ENCODE peak calls at places on chromosomes 6 and 20, in nine cellular contexts. R, L, U, X, O, W, Z, I and A are unnamed samples.

GRCh38 chr6:135149376-135149775 is 31.7 kb upstream of the MYB start:
- DNase-seq in U (no peak), X (no peak), O (no peak), I (no peak), R (no peak), W (no peak), L (no peak), Z (no peak), A (no peak)

GRCh38 chr6:116876635-116877611 is at the start of gene RFX6:
- DNase-seq in X (no peak), Z (no peak), W (no peak), U (peak), O (no peak), L (peak), I (peak), R (no peak), A (peak)

GRCh38 chr6:129276986-129277385 is 394.0 kb downstream of the LAMA2 start:
- DNase-seq in L (no peak), W (no peak), I (no peak), Z (no peak), X (no peak), R (no peak), U (no peak), O (no peak), A (no peak)

GRCh38 chr20:49948809-49949507 is 12.8 kb downstream of the RNF114 start:
- DNase-seq in L (no peak), O (peak), Z (no peak), R (peak), U (no peak), W (no peak), X (no peak), I (no peak), A (no peak)

GRCh38 chr6:422423-423061 is 31.0 kb downstream of the IRF4 start:
- DNase-seq in Z (no peak), I (no peak), X (no peak), W (no peak), U (no peak), L (peak), R (peak), O (peak), A (peak)

GRCh38 chr6:146851837-146852236 is 253.1 kb downstream of the ADGB start:
- DNase-seq in O (peak), L (no peak), U (no peak), Z (no peak), I (no peak), W (no peak), R (peak), X (no peak), A (no peak)

GRCh38 chr20:663315-664090 is 10.5 kb upstream of the SRXN1 start:
- DNase-seq in R (no peak), I (peak), W (no peak), U (peak), X (no peak), O (no peak), L (no peak), Z (no peak), A (no peak)

GRCh38 chr6:113584767-113585166 is 272.4 kb upstream of the MARCKS start:
- DNase-seq in Z (no peak), L (no peak), O (no peak), W (no peak), X (no peak), R (no peak), I (peak), U (no peak), A (no peak)

GRCh38 chr6:26194329-26194701 is 107.1 kb downstream of the HFE start:
- DNase-seq in I (no peak), Z (no peak), X (no peak), U (no peak), L (no peak), W (no peak), R (no peak), O (no peak), A (no peak)
- TF ChIP-seq CTCF in I (no peak), Z (no peak), X (no peak), U (no peak), L (no peak), W (no peak), R (no peak), O (no peak), A (no peak)

GRCh38 chr6:78614961-78615360 is 252.4 kb upstream of the IRAK1BP1 start:
- DNase-seq in X (no peak), L (no peak), O (no peak), Z (no peak), I (no peak), U (no peak), W (no peak), R (no peak), A (no peak)

GRCh38 chr6:78607188-78607587 is 260.2 kb upstream of the IRAK1BP1 start:
- DNase-seq in Z (no peak), U (no peak), R (no peak), W (no peak), X (no peak), L (no peak), O (no peak), I (no peak), A (no peak)

GRCh38 chr6:78615430-78615904 is 251.9 kb upstream of the IRAK1BP1 start:
- DNase-seq in L (no peak), O (no peak), U (no peak), I (no peak), X (no peak), Z (no peak), R (no peak), W (no peak), A (no peak)

GRCh38 chr6:78611097-78611625 is 256.2 kb upstream of the IRAK1BP1 start:
- DNase-seq in X (no peak), U (no peak), W (no peak), Z (no peak), I (no peak), R (no peak), L (no peak), O (no peak), A (no peak)

GRCh38 chr6:78611886-78612480 is 255.4 kb upstream of the IRAK1BP1 start:
- DNase-seq in O (no peak), L (no peak), I (peak), X (no peak), U (no peak), Z (no peak), W (no peak), R (no peak), A (no peak)
- TF ChIP-seq CTCF in O (peak), L (peak), I (peak), X (peak), U (peak), Z (no peak), W (peak), R (peak), A (peak)

GRCh38 chr20:19885576-19885956 is 127.5 kb downstream of the RIN2 start:
- DNase-seq in I (no peak), O (no peak), Z (no peak), W (no peak), U (no peak), X (no peak), L (no peak), R (no peak), A (no peak)

GRCh38 chr20:19885981-19886665 is 128.1 kb downstream of the RIN2 start:
- DNase-seq in L (no peak), X (no peak), O (peak), W (peak), I (no peak), Z (no peak), U (no peak), R (peak), A (no peak)

GRCh38 chr20:19888269-19888669 is 128.9 kb upstream of the NAA20 start:
- DNase-seq in X (no peak), Z (no peak), R (no peak), L (no peak), I (no peak), U (no peak), O (no peak), W (peak), A (no peak)

GRCh38 chr20:19887566-19888268 is 129.4 kb upstream of the NAA20 start:
- DNase-seq in I (no peak), Z (no peak), L (no peak), U (no peak), O (no peak), R (no peak), W (no peak), X (no peak), A (no peak)

GRCh38 chr20:19886666-19887288 is 128.7 kb downstream of the RIN2 start:
- DNase-seq in X (no peak), Z (no peak), I (peak), O (no peak), W (no peak), U (no peak), R (no peak), L (no peak), A (no peak)
- TF ChIP-seq CTCF in X (no peak), Z (no peak), I (peak), O (no peak), W (no peak), U (no peak), R (no peak), L (no peak), A (no peak)

DNA sequence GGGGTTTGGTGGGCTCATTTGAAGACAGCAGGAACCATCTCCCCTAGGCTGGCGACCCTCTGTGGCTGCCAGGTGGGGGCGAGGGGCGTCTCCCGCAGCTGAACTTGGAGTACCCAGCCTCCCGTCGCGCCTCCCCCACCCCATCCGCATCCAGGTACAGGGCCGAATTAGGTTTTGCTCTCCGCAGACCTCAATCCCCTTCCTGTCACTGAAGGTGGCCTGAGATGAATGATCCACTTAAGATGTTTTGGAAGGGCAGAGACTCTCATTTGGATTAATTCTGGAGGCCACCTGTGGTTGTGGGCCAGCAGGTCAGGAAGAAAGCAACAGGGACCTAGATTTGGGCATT is 493 bp downstream of the CD83 start:
- DNase-seq in L (no peak), W (no peak), Z (no peak), U (no peak), O (no peak), I (no peak), R (no peak), X (no peak), A (no peak)
- TF ChIP-seq CTCF in L (no peak), W (no peak), Z (no peak), U (no peak), O (no peak), I (no peak), R (no peak), X (no peak), A (no peak)

DNA sequence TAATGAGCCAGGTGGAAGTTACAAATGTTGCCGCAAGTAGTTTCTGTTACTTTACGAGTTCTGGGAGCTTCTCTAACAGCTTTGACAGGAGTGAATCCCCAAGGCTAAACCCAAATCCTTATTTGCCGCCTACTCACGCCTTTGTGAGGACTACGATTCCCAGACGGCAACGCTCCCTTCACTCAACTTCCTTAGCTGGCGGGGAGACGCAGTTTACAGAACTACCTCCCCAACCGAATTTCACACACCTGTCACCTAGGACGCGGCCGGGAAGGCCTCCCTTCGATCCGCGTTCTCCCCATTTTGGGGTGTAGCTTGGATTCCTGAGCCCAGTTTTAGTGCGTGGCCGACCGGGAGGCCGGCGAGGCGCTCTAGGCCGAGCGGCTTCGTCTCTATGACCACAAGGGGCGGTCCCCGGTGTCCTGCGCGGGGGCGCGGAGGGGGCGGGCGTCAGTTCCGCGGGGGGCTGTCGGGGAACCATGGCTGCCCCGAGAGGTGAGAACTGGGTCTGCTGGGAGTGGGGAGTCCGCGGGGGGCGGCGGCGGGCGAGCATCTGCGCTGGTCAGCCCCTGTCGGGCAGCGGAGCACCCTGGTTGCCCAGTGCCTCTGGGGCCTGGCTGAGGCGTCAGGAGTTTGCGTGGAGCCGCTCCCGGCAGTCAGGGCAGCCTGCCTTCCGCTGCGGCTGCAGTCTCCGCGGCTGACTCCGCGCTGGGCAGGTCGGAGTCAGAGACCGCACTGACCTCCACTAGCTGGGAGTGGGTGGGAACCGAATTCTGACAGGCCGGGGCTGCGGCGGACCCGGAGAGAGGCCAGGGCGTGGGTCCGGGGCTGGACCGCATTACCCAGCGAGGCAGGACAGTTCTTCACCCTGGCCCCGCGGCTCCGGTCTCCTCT is at the start of gene SLC35A1:
- DNase-seq in I (peak), Z (peak), X (peak), O (peak), L (peak), R (peak), U (peak), W (peak), A (peak)
- TF ChIP-seq CTCF in I (no peak), Z (no peak), X (no peak), O (no peak), L (no peak), R (no peak), U (peak), W (peak), A (no peak)

DNA sequence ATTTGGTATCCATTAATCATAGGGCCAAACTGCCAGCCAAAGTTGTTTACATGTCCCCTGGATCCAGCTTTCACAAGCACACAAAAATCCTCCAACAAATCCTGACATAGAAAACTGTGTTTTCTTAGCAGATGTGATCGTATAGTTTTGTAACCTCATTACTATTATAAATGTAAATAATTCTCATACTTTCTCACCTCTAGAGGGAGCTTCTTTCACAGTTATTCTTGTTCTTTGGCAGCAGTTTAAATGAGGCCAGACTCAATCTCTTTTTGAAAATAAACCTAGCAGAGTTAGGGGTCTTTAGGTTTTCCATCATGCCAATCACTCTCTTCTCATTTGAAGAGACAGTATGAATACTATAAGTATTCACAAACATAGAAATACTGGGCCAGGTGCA is 17.0 kb upstream of the ZNF318 start:
- DNase-seq in I (peak), U (no peak), W (no peak), R (no peak), O (no peak), Z (no peak), L (peak), X (no peak), A (no peak)
- TF ChIP-seq CTCF in I (peak), U (peak), W (peak), R (peak), O (no peak), Z (no peak), L (no peak), X (peak), A (peak)